ENCODE peak calls at places on chromosomes 12 and 14, in nine cellular contexts. B is SK-N-SH; J is GM23248; A is G401; M is H54; T is activated CD4-positive, alpha-beta T cell treated with anti-CD3 and anti-CD28 coated beads for 1 hour; W is anterior cingulate cortex; F is hepatic stellate cell; O is activated naive CD4-positive, alpha-beta T cell treated with anti-CD3 and anti-CD28 coated beads, Interleukin-2, amount 10 ng/mL, durations not matched to agents 7 days and 5 days. X is an unnamed sample.

GRCh38 chr14:60317609-60318008 is 68.6 kb downstream of the PPM1A start:
- DNase-seq in B (no peak), J (no peak), A (no peak), M (no peak), T (no peak), W (no peak), F (no peak), O (no peak), X (no peak)

GRCh38 chr12:79452906-79453305 is 237.9 kb downstream of the PAWR start:
- DNase-seq in B (no peak), J (no peak), A (no peak), M (no peak), T (no peak), W (no peak), F (no peak), O (no peak), X (no peak)

GRCh38 chr12:73902270-73902669 is 635.4 kb upstream of the ATXN7L3B start:
- DNase-seq in B (no peak), J (no peak), A (no peak), M (no peak), T (no peak), W (no peak), F (no peak), O (no peak), X (no peak)

GRCh38 chr12:119158004-119158776 is 20.5 kb upstream of the HSPB8 start:
- DNase-seq in B (no peak), J (no peak), A (peak), M (no peak), T (no peak), W (no peak), F (no peak), O (no peak), X (no peak)

GRCh38 chr14:101889898-101890297 is 74.5 kb upstream of the DYNC1H1 start:
- DNase-seq in B (no peak), J (peak), A (peak), M (no peak), T (no peak), W (no peak), F (no peak), O (no peak), X (no peak)

GRCh38 chr12:29726321-29726692 is 57.4 kb downstream of the TMTC1 start:
- DNase-seq in B (no peak), J (no peak), A (no peak), M (no peak), T (no peak), W (no peak), F (no peak), O (no peak), X (no peak)

GRCh38 chr12:76706099-76706498 is 57.8 kb upstream of the ZDHHC17 start:
- DNase-seq in B (no peak), J (peak), A (no peak), M (peak), T (no peak), W (no peak), F (no peak), O (peak), X (no peak)

GRCh38 chr12:64192644-64193043 is 29.5 kb downstream of the KICS2 start:
- DNase-seq in B (no peak), J (no peak), A (no peak), M (no peak), T (no peak), W (no peak), F (no peak), O (no peak), X (no peak)

GRCh38 chr14:58746261-58746660 is 108.5 kb downstream of the DACT1 start:
- DNase-seq in B (no peak), J (peak), A (no peak), M (peak), T (no peak), W (no peak), F (peak), O (no peak), X (no peak)

GRCh38 chr14:49879683-49880204 is 13.1 kb upstream of the ARF6 start:
- DNase-seq in B (peak), J (peak), A (peak), M (peak), T (peak), W (no peak), F (no peak), O (peak), X (peak)

GRCh38 chr12:117155278-117156060 is 34.8 kb downstream of the FBXO21 start:
- DNase-seq in B (peak), J (peak), A (peak), M (peak), T (peak), W (no peak), F (no peak), O (peak), X (peak)

GRCh38 chr14:90608925-90609324 is 207.3 kb downstream of the TTC7B start:
- DNase-seq in B (no peak), J (no peak), A (no peak), M (no peak), T (no peak), W (no peak), F (no peak), O (no peak), X (no peak)

GRCh38 chr12:108939594-108939993 is 59.7 kb downstream of the DAO start:
- DNase-seq in B (no peak), J (peak), A (peak), M (peak), T (no peak), W (no peak), F (no peak), O (peak), X (no peak)

GRCh38 chr12:22101749-22102243 is 55.8 kb downstream of the CMAS start:
- DNase-seq in B (no peak), J (peak), A (no peak), M (peak), T (no peak), W (peak), F (peak), O (no peak), X (no peak)

GRCh38 chr14:75928587-75929230 is 53.1 kb downstream of the TGFB3 start:
- DNase-seq in B (peak), J (no peak), A (no peak), M (no peak), T (no peak), W (no peak), F (no peak), O (no peak), X (no peak)

GRCh38 chr12:12200363-12200762 is 66.5 kb downstream of the LRP6 start:
- DNase-seq in B (no peak), J (no peak), A (no peak), M (no peak), T (no peak), W (no peak), F (no peak), O (no peak), X (no peak)

GRCh38 chr14:105602799-105603763 is 76.7 kb downstream of the TMEM121 start:
- DNase-seq in B (no peak), J (no peak), A (no peak), M (no peak), T (no peak), W (no peak), F (no peak), O (no peak), X (no peak)

GRCh38 chr12:100364334-100364733 is 7.5 kb downstream of the SLC17A8 start:
- DNase-seq in B (no peak), J (no peak), A (no peak), M (no peak), T (no peak), W (no peak), F (no peak), O (no peak), X (no peak)

GRCh38 chr12:121476477-121476876 is 76.6 kb downstream of the RNF34 start:
- DNase-seq in B (no peak), J (no peak), A (no peak), M (no peak), T (no peak), W (no peak), F (no peak), O (no peak), X (no peak)

GRCh38 chr12:66446276-66446675 is 144.0 kb downstream of the HELB start:
- DNase-seq in B (no peak), J (no peak), A (no peak), M (no peak), T (no peak), W (no peak), F (no peak), O (no peak), X (no peak)

GRCh38 chr14:71231521-71232393 is 324.5 kb downstream of the PCNX1 start:
- DNase-seq in B (peak), J (no peak), A (no peak), M (no peak), T (no peak), W (no peak), F (no peak), O (no peak), X (no peak)

GRCh38 chr12:17540921-17541320 is 549.1 kb downstream of the RERGL start:
- DNase-seq in B (no peak), J (no peak), A (no peak), M (no peak), T (no peak), W (no peak), F (no peak), O (no peak), X (no peak)

GRCh38 chr12:102480401-102480800 is at the start of gene IGF1:
- DNase-seq in B (no peak), J (peak), A (no peak), M (no peak), T (no peak), W (no peak), F (no peak), O (no peak), X (no peak)

GRCh38 chr14:66234411-66234810 is 251.8 kb upstream of the CCDC196 start:
- DNase-seq in B (peak), J (no peak), A (no peak), M (no peak), T (no peak), W (no peak), F (no peak), O (no peak), X (no peak)

GRCh38 chr12:50101663-50102062 is 2.1 kb upstream of the GPD1 start:
- DNase-seq in B (peak), J (peak), A (peak), M (peak), T (no peak), W (no peak), F (peak), O (no peak), X (no peak)

GRCh38 chr12:94699796-94700195 is 49.4 kb upstream of the TMCC3 start:
- DNase-seq in B (no peak), J (peak), A (no peak), M (no peak), T (no peak), W (no peak), F (no peak), O (no peak), X (no peak)

GRCh38 chr12:32483499-32483898 is 84.1 kb downstream of the FGD4 start:
- DNase-seq in B (no peak), J (no peak), A (peak), M (no peak), T (no peak), W (no peak), F (no peak), O (no peak), X (no peak)

GRCh38 chr14:24808412-24808811 is 174.4 kb upstream of the GZMB start:
- DNase-seq in B (no peak), J (no peak), A (no peak), M (no peak), T (no peak), W (no peak), F (no peak), O (no peak), X (no peak)

GRCh38 chr14:58668848-58669480 is 31.2 kb downstream of the DACT1 start:
- DNase-seq in B (no peak), J (no peak), A (no peak), M (no peak), T (no peak), W (no peak), F (no peak), O (no peak), X (no peak)

GRCh38 chr12:110531741-110532333 is 29.7 kb downstream of the RAD9B start:
- DNase-seq in B (no peak), J (peak), A (peak), M (no peak), T (no peak), W (no peak), F (no peak), O (no peak), X (no peak)

GRCh38 chr14:103084021-103084919 is at the start of gene LBHD2:
- DNase-seq in B (peak), J (peak), A (no peak), M (no peak), T (no peak), W (no peak), F (no peak), O (no peak), X (peak)

GRCh38 chr14:98623806-98624430 is 648.1 kb downstream of the BCL11B start:
- DNase-seq in B (no peak), J (no peak), A (no peak), M (no peak), T (no peak), W (no peak), F (no peak), O (no peak), X (no peak)

GRCh38 chr14:42965512-42965911 is 1358.8 kb downstream of the LRFN5 start:
- DNase-seq in B (no peak), J (no peak), A (no peak), M (no peak), T (no peak), W (no peak), F (no peak), O (no peak), X (no peak)

X was measured in T-helper 17 cell.